ENCODE peak calls at places on chromosomes 11 and 22, in nine cellular contexts. One of them, this sample, is unnamed.

GRCh38 chr22:40512426-40513136 is 123.9 kb downstream of the MRTFA start:
- DNase-seq in SW480: no peak
- DNase-seq in spleen: no peak
- DNase-seq in bronchial epithelial cell: peak
- DNase-seq in activated naive CD4-positive, alpha-beta T cell: no peak
- DNase-seq in EH: peak
- DNase-seq in upper lobe of right lung: no peak
- DNase-seq in ovary: no peak
- DNase-seq in stimulated activated CD4-positive, alpha-beta T cell treated with anti-CD3 and anti-CD28 coated beads, Interleukin-4, amount 100 ng/mL, for 1 hour: no peak
- DNase-seq in this sample: no peak

GRCh38 chr11:1888811-1889526 is 2.7 kb downstream of the PRR33 start:
- DNase-seq in upper lobe of right lung: peak
- DNase-seq in stimulated activated CD4-positive, alpha-beta T cell treated with anti-CD3 and anti-CD28 coated beads, Interleukin-4, amount 100 ng/mL, for 1 hour: peak
- DNase-seq in spleen: peak
- DNase-seq in activated naive CD4-positive, alpha-beta T cell: no peak
- DNase-seq in ovary: peak
- DNase-seq in bronchial epithelial cell: no peak
- DNase-seq in EH: no peak
- DNase-seq in SW480: no peak
- DNase-seq in this sample: no peak

GRCh38 chr11:131764126-131764525 is 393.7 kb downstream of the NTM start:
- DNase-seq in upper lobe of right lung: no peak
- DNase-seq in bronchial epithelial cell: no peak
- DNase-seq in EH: no peak
- DNase-seq in activated naive CD4-positive, alpha-beta T cell: no peak
- DNase-seq in ovary: no peak
- DNase-seq in SW480: no peak
- DNase-seq in spleen: no peak
- DNase-seq in stimulated activated CD4-positive, alpha-beta T cell treated with anti-CD3 and anti-CD28 coated beads, Interleukin-4, amount 100 ng/mL, for 1 hour: no peak
- DNase-seq in this sample: no peak

GRCh38 chr11:114209904-114210303 is 86.3 kb upstream of the NNMT start:
- DNase-seq in stimulated activated CD4-positive, alpha-beta T cell treated with anti-CD3 and anti-CD28 coated beads, Interleukin-4, amount 100 ng/mL, for 1 hour: no peak
- DNase-seq in SW480: peak
- DNase-seq in upper lobe of right lung: no peak
- DNase-seq in bronchial epithelial cell: no peak
- DNase-seq in spleen: no peak
- DNase-seq in activated naive CD4-positive, alpha-beta T cell: no peak
- DNase-seq in ovary: no peak
- DNase-seq in EH: no peak
- DNase-seq in this sample: peak

GRCh38 chr11:123430736-123431356 is 777 bp downstream of the GRAMD1B start:
- DNase-seq in EH: peak
- DNase-seq in upper lobe of right lung: peak
- DNase-seq in SW480: no peak
- DNase-seq in activated naive CD4-positive, alpha-beta T cell: peak
- DNase-seq in stimulated activated CD4-positive, alpha-beta T cell treated with anti-CD3 and anti-CD28 coated beads, Interleukin-4, amount 100 ng/mL, for 1 hour: peak
- DNase-seq in ovary: peak
- DNase-seq in bronchial epithelial cell: peak
- DNase-seq in spleen: peak
- DNase-seq in this sample: no peak

GRCh38 chr11:1733716-1734351 is 16.6 kb downstream of the IFITM10 start:
- DNase-seq in spleen: peak
- DNase-seq in EH: no peak
- DNase-seq in stimulated activated CD4-positive, alpha-beta T cell treated with anti-CD3 and anti-CD28 coated beads, Interleukin-4, amount 100 ng/mL, for 1 hour: no peak
- DNase-seq in ovary: no peak
- DNase-seq in SW480: no peak
- DNase-seq in bronchial epithelial cell: no peak
- DNase-seq in upper lobe of right lung: no peak
- DNase-seq in activated naive CD4-positive, alpha-beta T cell: no peak
- DNase-seq in this sample: no peak

GRCh38 chr11:27215471-27216267 is 147.3 kb downstream of the CCDC34 start:
- DNase-seq in stimulated activated CD4-positive, alpha-beta T cell treated with anti-CD3 and anti-CD28 coated beads, Interleukin-4, amount 100 ng/mL, for 1 hour: no peak
- DNase-seq in ovary: peak
- DNase-seq in EH: no peak
- DNase-seq in bronchial epithelial cell: no peak
- DNase-seq in SW480: no peak
- DNase-seq in activated naive CD4-positive, alpha-beta T cell: no peak
- DNase-seq in spleen: peak
- DNase-seq in upper lobe of right lung: peak
- DNase-seq in this sample: no peak

GRCh38 chr11:65571940-65572339 is 398 bp upstream of the FAM89B start:
- DNase-seq in activated naive CD4-positive, alpha-beta T cell: no peak
- DNase-seq in ovary: no peak
- DNase-seq in upper lobe of right lung: no peak
- DNase-seq in bronchial epithelial cell: peak
- DNase-seq in SW480: peak
- DNase-seq in stimulated activated CD4-positive, alpha-beta T cell treated with anti-CD3 and anti-CD28 coated beads, Interleukin-4, amount 100 ng/mL, for 1 hour: no peak
- DNase-seq in spleen: no peak
- DNase-seq in EH: peak
- DNase-seq in this sample: peak

GRCh38 chr11:129814244-129814992 is 1.2 kb upstream of the TMEM45B start:
- DNase-seq in SW480: no peak
- DNase-seq in bronchial epithelial cell: no peak
- DNase-seq in spleen: peak
- DNase-seq in EH: no peak
- DNase-seq in activated naive CD4-positive, alpha-beta T cell: peak
- DNase-seq in ovary: no peak
- DNase-seq in upper lobe of right lung: no peak
- DNase-seq in stimulated activated CD4-positive, alpha-beta T cell treated with anti-CD3 and anti-CD28 coated beads, Interleukin-4, amount 100 ng/mL, for 1 hour: peak
- DNase-seq in this sample: no peak

GRCh38 chr11:87101956-87102355 is 64.2 kb downstream of the TMEM135 start:
- DNase-seq in upper lobe of right lung: no peak
- DNase-seq in activated naive CD4-positive, alpha-beta T cell: no peak
- DNase-seq in stimulated activated CD4-positive, alpha-beta T cell treated with anti-CD3 and anti-CD28 coated beads, Interleukin-4, amount 100 ng/mL, for 1 hour: no peak
- DNase-seq in SW480: no peak
- DNase-seq in spleen: no peak
- DNase-seq in ovary: no peak
- DNase-seq in bronchial epithelial cell: no peak
- DNase-seq in EH: no peak
- DNase-seq in this sample: no peak

GRCh38 chr22:42662114-42663021 is 13.2 kb upstream of the CYB5R3 start:
- DNase-seq in upper lobe of right lung: peak
- DNase-seq in SW480: no peak
- DNase-seq in ovary: peak
- DNase-seq in EH: peak
- DNase-seq in bronchial epithelial cell: peak
- DNase-seq in spleen: peak
- DNase-seq in activated naive CD4-positive, alpha-beta T cell: peak
- DNase-seq in stimulated activated CD4-positive, alpha-beta T cell treated with anti-CD3 and anti-CD28 coated beads, Interleukin-4, amount 100 ng/mL, for 1 hour: peak
- DNase-seq in this sample: peak

GRCh38 chr11:126862664-126863247 is 137.8 kb downstream of the KIRREL3 start:
- DNase-seq in stimulated activated CD4-positive, alpha-beta T cell treated with anti-CD3 and anti-CD28 coated beads, Interleukin-4, amount 100 ng/mL, for 1 hour: no peak
- DNase-seq in activated naive CD4-positive, alpha-beta T cell: no peak
- DNase-seq in upper lobe of right lung: no peak
- DNase-seq in EH: no peak
- DNase-seq in bronchial epithelial cell: no peak
- DNase-seq in SW480: peak
- DNase-seq in ovary: no peak
- DNase-seq in spleen: no peak
- DNase-seq in this sample: no peak

GRCh38 chr11:66118847-66119246 is 48.8 kb downstream of the PACS1 start:
- DNase-seq in SW480: no peak
- DNase-seq in upper lobe of right lung: no peak
- DNase-seq in stimulated activated CD4-positive, alpha-beta T cell treated with anti-CD3 and anti-CD28 coated beads, Interleukin-4, amount 100 ng/mL, for 1 hour: no peak
- DNase-seq in ovary: no peak
- DNase-seq in bronchial epithelial cell: no peak
- DNase-seq in EH: no peak
- DNase-seq in activated naive CD4-positive, alpha-beta T cell: no peak
- DNase-seq in spleen: no peak
- DNase-seq in this sample: no peak

GRCh38 chr11:68200639-68201038 is 12.5 kb downstream of the KMT5B start:
- DNase-seq in activated naive CD4-positive, alpha-beta T cell: no peak
- DNase-seq in bronchial epithelial cell: peak
- DNase-seq in ovary: no peak
- DNase-seq in spleen: no peak
- DNase-seq in stimulated activated CD4-positive, alpha-beta T cell treated with anti-CD3 and anti-CD28 coated beads, Interleukin-4, amount 100 ng/mL, for 1 hour: no peak
- DNase-seq in SW480: no peak
- DNase-seq in upper lobe of right lung: no peak
- DNase-seq in EH: peak
- DNase-seq in this sample: no peak

GRCh38 chr11:114960117-114960516 is 281.8 kb downstream of the NXPE2 start:
- DNase-seq in bronchial epithelial cell: no peak
- DNase-seq in spleen: no peak
- DNase-seq in SW480: no peak
- DNase-seq in EH: no peak
- DNase-seq in ovary: no peak
- DNase-seq in stimulated activated CD4-positive, alpha-beta T cell treated with anti-CD3 and anti-CD28 coated beads, Interleukin-4, amount 100 ng/mL, for 1 hour: no peak
- DNase-seq in upper lobe of right lung: no peak
- DNase-seq in activated naive CD4-positive, alpha-beta T cell: no peak
- DNase-seq in this sample: no peak

GRCh38 chr11:28296426-28296825 is 188.2 kb downstream of the METTL15 start:
- DNase-seq in upper lobe of right lung: no peak
- DNase-seq in bronchial epithelial cell: no peak
- DNase-seq in ovary: no peak
- DNase-seq in EH: no peak
- DNase-seq in SW480: no peak
- DNase-seq in spleen: no peak
- DNase-seq in stimulated activated CD4-positive, alpha-beta T cell treated with anti-CD3 and anti-CD28 coated beads, Interleukin-4, amount 100 ng/mL, for 1 hour: no peak
- DNase-seq in activated naive CD4-positive, alpha-beta T cell: no peak
- DNase-seq in this sample: no peak

GRCh38 chr11:64366751-64367150 is 7.8 kb downstream of the RPS6KA4 start:
- DNase-seq in bronchial epithelial cell: peak
- DNase-seq in EH: peak
- DNase-seq in upper lobe of right lung: no peak
- DNase-seq in stimulated activated CD4-positive, alpha-beta T cell treated with anti-CD3 and anti-CD28 coated beads, Interleukin-4, amount 100 ng/mL, for 1 hour: no peak
- DNase-seq in spleen: no peak
- DNase-seq in ovary: no peak
- DNase-seq in SW480: no peak
- DNase-seq in activated naive CD4-positive, alpha-beta T cell: no peak
- DNase-seq in this sample: no peak

GRCh38 chr11:10693509-10694071 is at the start of gene IRAG1:
- DNase-seq in SW480: no peak
- DNase-seq in stimulated activated CD4-positive, alpha-beta T cell treated with anti-CD3 and anti-CD28 coated beads, Interleukin-4, amount 100 ng/mL, for 1 hour: no peak
- DNase-seq in ovary: peak
- DNase-seq in spleen: no peak
- DNase-seq in EH: peak
- DNase-seq in activated naive CD4-positive, alpha-beta T cell: no peak
- DNase-seq in bronchial epithelial cell: no peak
- DNase-seq in upper lobe of right lung: peak
- DNase-seq in this sample: no peak

GRCh38 chr11:1840780-1841480 is 2.1 kb downstream of the TNNI2 start:
- DNase-seq in EH: no peak
- DNase-seq in upper lobe of right lung: no peak
- DNase-seq in spleen: peak
- DNase-seq in activated naive CD4-positive, alpha-beta T cell: no peak
- DNase-seq in SW480: no peak
- DNase-seq in stimulated activated CD4-positive, alpha-beta T cell treated with anti-CD3 and anti-CD28 coated beads, Interleukin-4, amount 100 ng/mL, for 1 hour: no peak
- DNase-seq in ovary: peak
- DNase-seq in bronchial epithelial cell: no peak
- DNase-seq in this sample: no peak

GRCh38 chr11:134577801-134578200 is 165.8 kb upstream of the B3GAT1 start:
- DNase-seq in activated naive CD4-positive, alpha-beta T cell: no peak
- DNase-seq in spleen: no peak
- DNase-seq in stimulated activated CD4-positive, alpha-beta T cell treated with anti-CD3 and anti-CD28 coated beads, Interleukin-4, amount 100 ng/mL, for 1 hour: no peak
- DNase-seq in EH: no peak
- DNase-seq in ovary: no peak
- DNase-seq in bronchial epithelial cell: no peak
- DNase-seq in SW480: no peak
- DNase-seq in upper lobe of right lung: no peak
- DNase-seq in this sample: no peak

GRCh38 chr11:129643031-129643721 is 172.5 kb upstream of the TMEM45B start:
- DNase-seq in bronchial epithelial cell: peak
- DNase-seq in ovary: no peak
- DNase-seq in activated naive CD4-positive, alpha-beta T cell: no peak
- DNase-seq in SW480: no peak
- DNase-seq in EH: peak
- DNase-seq in stimulated activated CD4-positive, alpha-beta T cell treated with anti-CD3 and anti-CD28 coated beads, Interleukin-4, amount 100 ng/mL, for 1 hour: no peak
- DNase-seq in upper lobe of right lung: no peak
- DNase-seq in spleen: no peak
- DNase-seq in this sample: no peak

GRCh38 chr11:61021661-61022212 is 50.3 kb downstream of the CD6 start:
- DNase-seq in activated naive CD4-positive, alpha-beta T cell: peak
- DNase-seq in EH: no peak
- DNase-seq in spleen: peak
- DNase-seq in stimulated activated CD4-positive, alpha-beta T cell treated with anti-CD3 and anti-CD28 coated beads, Interleukin-4, amount 100 ng/mL, for 1 hour: peak
- DNase-seq in ovary: no peak
- DNase-seq in upper lobe of right lung: peak
- DNase-seq in SW480: peak
- DNase-seq in bronchial epithelial cell: peak
- DNase-seq in this sample: peak

GRCh38 chr11:69355346-69355940 is 61.5 kb downstream of the MYEOV start:
- DNase-seq in bronchial epithelial cell: no peak
- DNase-seq in SW480: no peak
- DNase-seq in stimulated activated CD4-positive, alpha-beta T cell treated with anti-CD3 and anti-CD28 coated beads, Interleukin-4, amount 100 ng/mL, for 1 hour: no peak
- DNase-seq in upper lobe of right lung: no peak
- DNase-seq in spleen: no peak
- DNase-seq in activated naive CD4-positive, alpha-beta T cell: no peak
- DNase-seq in ovary: no peak
- DNase-seq in EH: no peak
- DNase-seq in this sample: no peak

GRCh38 chr11:2135648-2136201 is 3.5 kb downstream of the IGF2 start:
- DNase-seq in activated naive CD4-positive, alpha-beta T cell: no peak
- DNase-seq in spleen: no peak
- DNase-seq in SW480: no peak
- DNase-seq in EH: no peak
- DNase-seq in ovary: no peak
- DNase-seq in upper lobe of right lung: no peak
- DNase-seq in stimulated activated CD4-positive, alpha-beta T cell treated with anti-CD3 and anti-CD28 coated beads, Interleukin-4, amount 100 ng/mL, for 1 hour: no peak
- DNase-seq in bronchial epithelial cell: no peak
- DNase-seq in this sample: no peak

GRCh38 chr11:114163830-114164401 is 104.4 kb downstream of the ZBTB16 start:
- DNase-seq in activated naive CD4-positive, alpha-beta T cell: no peak
- DNase-seq in bronchial epithelial cell: no peak
- DNase-seq in EH: no peak
- DNase-seq in SW480: no peak
- DNase-seq in spleen: no peak
- DNase-seq in ovary: no peak
- DNase-seq in stimulated activated CD4-positive, alpha-beta T cell treated with anti-CD3 and anti-CD28 coated beads, Interleukin-4, amount 100 ng/mL, for 1 hour: no peak
- DNase-seq in upper lobe of right lung: no peak
- DNase-seq in this sample: no peak

GRCh38 chr11:23976369-23976768 is 520.5 kb upstream of the LUZP2 start:
- DNase-seq in upper lobe of right lung: no peak
- DNase-seq in bronchial epithelial cell: no peak
- DNase-seq in stimulated activated CD4-positive, alpha-beta T cell treated with anti-CD3 and anti-CD28 coated beads, Interleukin-4, amount 100 ng/mL, for 1 hour: no peak
- DNase-seq in SW480: no peak
- DNase-seq in spleen: no peak
- DNase-seq in ovary: no peak
- DNase-seq in activated naive CD4-positive, alpha-beta T cell: no peak
- DNase-seq in EH: peak
- DNase-seq in this sample: no peak

GRCh38 chr11:86256608-86257007 is 12.1 kb downstream of the EED start:
- DNase-seq in EH: no peak
- DNase-seq in bronchial epithelial cell: no peak
- DNase-seq in activated naive CD4-positive, alpha-beta T cell: no peak
- DNase-seq in ovary: no peak
- DNase-seq in upper lobe of right lung: no peak
- DNase-seq in stimulated activated CD4-positive, alpha-beta T cell treated with anti-CD3 and anti-CD28 coated beads, Interleukin-4, amount 100 ng/mL, for 1 hour: no peak
- DNase-seq in SW480: no peak
- DNase-seq in spleen: no peak
- DNase-seq in this sample: no peak

GRCh38 chr11:64844330-64845124 is at the start of gene CDC42BPG:
- DNase-seq in bronchial epithelial cell: peak
- DNase-seq in ovary: peak
- DNase-seq in stimulated activated CD4-positive, alpha-beta T cell treated with anti-CD3 and anti-CD28 coated beads, Interleukin-4, amount 100 ng/mL, for 1 hour: peak
- DNase-seq in activated naive CD4-positive, alpha-beta T cell: peak
- DNase-seq in upper lobe of right lung: peak
- DNase-seq in SW480: peak
- DNase-seq in EH: peak
- DNase-seq in spleen: peak
- DNase-seq in this sample: peak

GRCh38 chr22:29205598-29206371 is at the start of gene EMID1:
- DNase-seq in SW480: peak
- DNase-seq in bronchial epithelial cell: no peak
- DNase-seq in EH: peak
- DNase-seq in upper lobe of right lung: peak
- DNase-seq in spleen: peak
- DNase-seq in ovary: peak
- DNase-seq in activated naive CD4-positive, alpha-beta T cell: no peak
- DNase-seq in stimulated activated CD4-positive, alpha-beta T cell treated with anti-CD3 and anti-CD28 coated beads, Interleukin-4, amount 100 ng/mL, for 1 hour: peak
- DNase-seq in this sample: peak

GRCh38 chr11:72625746-72626636 is 48.2 kb downstream of the PDE2A start:
- DNase-seq in bronchial epithelial cell: no peak
- DNase-seq in spleen: peak
- DNase-seq in ovary: peak
- DNase-seq in EH: peak
- DNase-seq in upper lobe of right lung: peak
- DNase-seq in stimulated activated CD4-positive, alpha-beta T cell treated with anti-CD3 and anti-CD28 coated beads, Interleukin-4, amount 100 ng/mL, for 1 hour: no peak
- DNase-seq in SW480: no peak
- DNase-seq in activated naive CD4-positive, alpha-beta T cell: no peak
- DNase-seq in this sample: no peak

GRCh38 chr11:35082322-35083180 is 56.4 kb upstream of the CD44 start:
- DNase-seq in ovary: no peak
- DNase-seq in EH: peak
- DNase-seq in SW480: peak
- DNase-seq in upper lobe of right lung: peak
- DNase-seq in spleen: peak
- DNase-seq in stimulated activated CD4-positive, alpha-beta T cell treated with anti-CD3 and anti-CD28 coated beads, Interleukin-4, amount 100 ng/mL, for 1 hour: peak
- DNase-seq in bronchial epithelial cell: peak
- DNase-seq in activated naive CD4-positive, alpha-beta T cell: peak
- DNase-seq in this sample: peak